ENCODE peak calls at places on chromosomes 4 and X, in five cellular contexts. C is bronchial epithelial cell, A is AG04450, R is astrocyte of the spinal cord, P is IMR-90. E is an unnamed sample.

GRCh38 chrX:4764888-4765287 is 1051.4 kb upstream of the PRKX start:
- DNase-seq in P (no peak), A (no peak), C (peak; percentile 61), R (peak; percentile 7), E (no peak)

GRCh38 chr4:71380721-71381120 is 41.9 kb downstream of the SLC4A4 start:
- DNase-seq in R (peak; percentile 52), C (peak; percentile 29), A (peak; percentile 13), P (peak; percentile 79), E (no peak)

GRCh38 chrX:100768679-100769338 is 36.9 kb upstream of the SYTL4 start:
- DNase-seq in R (peak; percentile 68), A (peak; percentile 10), C (peak; percentile 38), P (peak; percentile 62), E (peak; percentile 44)

GRCh38 chr4:35963969-35964515 is 280.3 kb downstream of the ARAP2 start:
- DNase-seq in A (no peak), C (peak; percentile 63), R (peak; percentile 10), P (no peak), E (no peak)

GRCh38 chr4:30262379-30262778 is 457.8 kb upstream of the PCDH7 start:
- DNase-seq in C (peak; percentile 61), A (no peak), R (no peak), P (no peak), E (no peak)

GRCh38 chr4:124640037-124640730 is 72.3 kb downstream of the ANKRD50 start:
- DNase-seq in R (peak; percentile 85), C (peak; percentile 94), A (peak; percentile 44), P (peak; percentile 90), E (peak; percentile 63)

GRCh38 chr4:55906999-55907398 is 41.7 kb upstream of the CEP135 start:
- DNase-seq in C (peak; percentile 87), R (no peak), A (no peak), P (peak; percentile 22), E (no peak)

GRCh38 chrX:40205471-40205870 is 107.7 kb upstream of the BCOR start:
- DNase-seq in A (no peak), C (no peak), R (no peak), P (no peak), E (no peak)

GRCh38 chr4:32631824-32632223 is 1911.7 kb downstream of the PCDH7 start:
- DNase-seq in A (no peak), R (no peak), P (no peak), C (no peak), E (no peak)

GRCh38 chrX:15298201-15298600 is 17.2 kb downstream of the ASB11 start:
- DNase-seq in P (no peak), R (no peak), C (no peak), A (no peak), E (no peak)

GRCh38 chr4:141246683-141247429 is 26.2 kb downstream of the ZNF330 start:
- DNase-seq in R (peak; percentile 3), A (no peak), C (peak; percentile 23), P (peak; percentile 31), E (no peak)

GRCh38 chrX:3271485-3272186 is 74.8 kb downstream of the MXRA5 start:
- DNase-seq in A (no peak), C (peak; percentile 79), P (peak; percentile 74), R (peak; percentile 88), E (peak; percentile 49)

GRCh38 chr4:158850371-158850770 is 81.5 kb downstream of the FNIP2 start:
- DNase-seq in R (no peak), C (no peak), P (no peak), A (no peak), E (no peak)

GRCh38 chr4:154616731-154617130 is 4.3 kb upstream of the FGG start:
- DNase-seq in C (no peak), A (no peak), R (no peak), P (no peak), E (no peak)

GRCh38 chr4:111943796-111944203 is 201.5 kb upstream of the FAM241A start:
- DNase-seq in P (no peak), R (peak; percentile 17), C (peak; percentile 69), A (no peak), E (no peak)

GRCh38 chr4:159900562-159900961 is 797.7 kb downstream of the RAPGEF2 start:
- DNase-seq in P (no peak), C (no peak), R (no peak), A (no peak), E (no peak)

GRCh38 chr4:76058888-76059426 is 15.6 kb upstream of the ART3 start:
- DNase-seq in R (no peak), A (no peak), P (no peak), C (peak; percentile 57), E (no peak)

GRCh38 chr4:150033937-150034336 is 44.3 kb upstream of the DCLK2 start:
- DNase-seq in R (peak; percentile 72), A (peak; percentile 66), C (peak; percentile 25), P (peak; percentile 87), E (peak; percentile 38)

GRCh38 chrX:79367907-79368306 is 773 bp upstream of the ITM2A start:
- DNase-seq in R (no peak), P (no peak), C (no peak), A (no peak), E (no peak)
- H3K4me3 ChIP-seq in R (no peak overlapping the region), P (no peak overlapping the region), C (no peak overlapping the region), A (no peak overlapping the region), E (no peak overlapping the region)

DNA sequence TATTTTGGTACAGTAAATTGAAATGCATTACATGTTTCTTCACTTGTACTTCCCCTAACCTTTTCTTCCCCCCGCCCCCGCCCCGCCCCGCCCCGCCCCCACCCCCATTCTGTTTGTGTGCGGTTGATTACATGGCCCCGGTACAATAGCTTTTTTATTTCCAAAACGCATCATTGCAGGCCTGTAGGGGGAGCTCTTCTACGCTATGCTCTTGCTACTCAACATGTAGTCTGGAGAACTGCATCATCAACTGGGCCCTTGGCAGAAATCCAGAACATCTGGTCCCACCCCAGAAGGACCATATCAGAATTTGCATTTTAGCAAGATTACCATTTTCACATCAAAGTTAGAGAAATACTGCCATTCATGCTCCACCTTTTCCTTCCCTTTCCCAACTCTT is 333.3 kb upstream of the DDX53 start:
- DNase-seq in P (peak; percentile 27), C (no peak), A (no peak), R (peak; percentile 18), E (no peak)
- TF ChIP-seq CTCF in P (peak; percentile 14), C (peak; percentile 33), A (peak; percentile 22), R (peak; percentile 14), E (peak; percentile 5)

GRCh38 chr4:137927972-137928371 is 314.2 kb downstream of the SLC7A11 start:
- DNase-seq in R (no peak), A (no peak), P (no peak), C (no peak), E (no peak)
- H3K4me3 ChIP-seq in R (no peak overlapping the region), A (no peak overlapping the region), P (no peak overlapping the region), C (no peak overlapping the region), E (no peak overlapping the region)

GRCh38 chrX:57451426-57452020 is 140.3 kb upstream of the ZXDB start:
- DNase-seq in A (no peak), C (no peak), P (no peak), R (no peak), E (no peak)

DNA sequence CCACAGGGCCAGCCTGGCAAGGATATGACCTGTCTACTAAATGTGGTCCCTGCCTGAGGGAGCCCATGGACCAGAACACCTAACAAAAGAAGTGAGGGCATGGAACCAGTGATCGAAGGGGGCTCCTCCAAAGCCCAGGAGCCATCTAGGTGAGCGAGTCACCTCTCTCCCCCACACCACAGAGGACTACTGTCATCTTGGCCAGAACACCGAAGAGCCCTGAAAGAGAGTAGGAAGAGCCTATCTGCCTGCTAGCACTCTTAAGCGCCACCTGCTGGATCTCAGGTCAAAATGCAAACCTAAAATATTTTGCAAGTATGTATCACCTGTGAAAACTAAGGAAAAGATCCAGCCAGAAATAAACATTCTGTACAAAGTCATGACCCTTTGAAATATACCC is 137.9 kb upstream of the ZXDB start:
- DNase-seq in R (no peak), C (peak; percentile 30), A (no peak), P (peak; percentile 4), E (no peak)
- TF ChIP-seq CTCF in R (no peak), C (peak; percentile 65), A (peak; percentile 22), P (peak; percentile 37), E (no peak)

DNA sequence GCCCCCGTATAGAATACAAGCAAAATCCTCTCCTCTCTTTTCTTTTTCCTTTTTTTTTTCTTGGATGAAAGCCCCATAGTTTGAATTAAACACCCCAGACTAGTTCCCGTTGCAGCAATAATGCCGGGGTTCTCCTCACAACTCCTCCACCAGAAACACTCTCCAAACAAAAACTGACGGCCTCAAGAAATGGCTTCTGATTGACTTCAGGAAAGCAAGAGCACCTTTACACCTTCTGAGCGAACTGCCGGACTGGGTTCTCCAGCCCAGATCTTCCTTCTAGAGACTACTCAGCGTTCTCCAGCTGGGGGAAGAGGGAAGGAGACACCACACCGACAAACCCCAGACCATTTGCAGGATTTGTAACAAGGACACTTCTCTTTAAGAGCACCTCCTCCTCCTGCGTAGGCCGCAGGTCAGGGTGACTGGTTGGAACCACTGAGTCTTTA is 4.0 kb downstream of the HAND2 start:
- DNase-seq in R (no peak), A (no peak), P (no peak), C (no peak), E (no peak)
- H3K4me3 ChIP-seq in R (no peak overlapping the region), A (no peak overlapping the region), P (no peak overlapping the region), C (no peak overlapping the region), E (no peak overlapping the region)

GRCh38 chr4:182918044-182918607 is 940 bp upstream of the DCTD start:
- DNase-seq in R (no peak), A (no peak), C (peak; percentile 13), P (no peak), E (no peak)
- TF ChIP-seq CTCF in R (no peak), A (no peak), C (no peak), P (no peak), E (no peak)

GRCh38 chr4:16897351-16897750 is 1.1 kb downstream of the LDB2 start:
- DNase-seq in R (peak; percentile 36), A (no peak), C (no peak), P (peak; percentile 30), E (no peak)
- H3K4me3 ChIP-seq in R (peak overlapping the region; percentile 43), A (peak overlapping the region; percentile 74), C (no peak overlapping the region), P (peak overlapping the region; percentile 46), E (peak overlapping the region; percentile 25)

GRCh38 chrX:11585174-11585573 is 80.5 kb downstream of the ARHGAP6 start:
- DNase-seq in R (no peak), P (no peak), C (no peak), A (no peak), E (no peak)
- TF ChIP-seq CTCF in R (no peak), P (no peak), C (no peak), A (no peak), E (no peak)

GRCh38 chrX:107712231-107713204 is 63.1 kb downstream of the TSC22D3 start:
- DNase-seq in P (peak; percentile 21), C (peak; percentile 70), R (peak; percentile 63), A (no peak), E (no peak)

GRCh38 chrX:107708762-107709161 is 66.8 kb downstream of the TSC22D3 start:
- DNase-seq in R (no peak), A (peak; percentile 32), P (peak; percentile 14), C (no peak), E (no peak)

GRCh38 chrX:107711521-107712041 is 64.0 kb downstream of the TSC22D3 start:
- DNase-seq in R (peak; percentile 19), A (no peak), P (no peak), C (no peak), E (no peak)

GRCh38 chrX:107709266-107709795 is 66.3 kb downstream of the TSC22D3 start:
- DNase-seq in A (no peak), R (no peak), C (no peak), P (no peak), E (no peak)

GRCh38 chrX:107710617-107711391 is 64.8 kb downstream of the TSC22D3 start:
- DNase-seq in R (peak; percentile 94), P (peak; percentile 93), A (peak; percentile 55), C (peak; percentile 89), E (peak; percentile 79)
- H3K4me3 ChIP-seq in R (no peak overlapping the region), P (no peak overlapping the region), A (no peak overlapping the region), C (no peak overlapping the region), E (no peak overlapping the region)

E was measured in astrocyte of the cerebellum.